ENCODE peak calls at places on chromosome 22, in five cellular contexts. One of them, this sample, is unnamed.

GRCh38 chr22:46090051-46090591 is 60.2 kb upstream of the PPARA start:
- DNase-seq in left ventricle myocardium inferior: peak
- DNase-seq in Right ventricle myocardium superior: peak
- DNase-seq in astrocyte of the spinal cord: no peak
- DNase-seq in mesenchymal stem cell: no peak
- DNase-seq in this sample: no peak

GRCh38 chr22:20131856-20132685 is 467 bp downstream of the ZDHHC8 start:
- DNase-seq in Right ventricle myocardium superior: peak
- DNase-seq in mesenchymal stem cell: no peak
- DNase-seq in left ventricle myocardium inferior: peak
- DNase-seq in astrocyte of the spinal cord: no peak
- DNase-seq in this sample: no peak

GRCh38 chr22:16601437-16602223 is 9.0 kb upstream of the CCT8L2 start:
- DNase-seq in left ventricle myocardium inferior: peak
- DNase-seq in mesenchymal stem cell: no peak
- DNase-seq in Right ventricle myocardium superior: peak
- DNase-seq in astrocyte of the spinal cord: no peak
- DNase-seq in this sample: no peak

GRCh38 chr22:33831207-33831606 is 89.1 kb downstream of the LARGE1 start:
- DNase-seq in left ventricle myocardium inferior: no peak
- DNase-seq in Right ventricle myocardium superior: no peak
- DNase-seq in mesenchymal stem cell: peak
- DNase-seq in astrocyte of the spinal cord: no peak
- DNase-seq in this sample: no peak

GRCh38 chr22:30649430-30650007 is 13.9 kb downstream of the SLC35E4 start:
- DNase-seq in astrocyte of the spinal cord: peak
- DNase-seq in Right ventricle myocardium superior: peak
- DNase-seq in mesenchymal stem cell: peak
- DNase-seq in left ventricle myocardium inferior: peak
- DNase-seq in this sample: peak

GRCh38 chr22:24595863-24596262 is 3.0 kb upstream of the LRRC75B start:
- DNase-seq in astrocyte of the spinal cord: no peak
- DNase-seq in Right ventricle myocardium superior: no peak
- DNase-seq in mesenchymal stem cell: no peak
- DNase-seq in left ventricle myocardium inferior: no peak
- DNase-seq in this sample: no peak

GRCh38 chr22:27809700-27810365 is 8.3 kb upstream of the MN1 start:
- DNase-seq in astrocyte of the spinal cord: no peak
- DNase-seq in Right ventricle myocardium superior: no peak
- DNase-seq in mesenchymal stem cell: no peak
- DNase-seq in left ventricle myocardium inferior: no peak
- DNase-seq in this sample: no peak

GRCh38 chr22:35601743-35602633 is 15.1 kb downstream of the MB start:
- DNase-seq in left ventricle myocardium inferior: no peak
- DNase-seq in Right ventricle myocardium superior: no peak
- DNase-seq in astrocyte of the spinal cord: peak
- DNase-seq in mesenchymal stem cell: peak
- DNase-seq in this sample: peak

GRCh38 chr22:50148166-50148500 is 22.4 kb upstream of the PANX2 start:
- DNase-seq in Right ventricle myocardium superior: no peak
- DNase-seq in mesenchymal stem cell: no peak
- DNase-seq in astrocyte of the spinal cord: no peak
- DNase-seq in left ventricle myocardium inferior: no peak
- DNase-seq in this sample: no peak

GRCh38 chr22:46537221-46537945 is at the start of gene CELSR1:
- DNase-seq in astrocyte of the spinal cord: no peak
- DNase-seq in mesenchymal stem cell: no peak
- DNase-seq in Right ventricle myocardium superior: no peak
- DNase-seq in left ventricle myocardium inferior: peak
- DNase-seq in this sample: no peak

GRCh38 chr22:19597399-19597735 is 73.2 kb upstream of the CLDN5 start:
- DNase-seq in mesenchymal stem cell: peak
- DNase-seq in Right ventricle myocardium superior: no peak
- DNase-seq in left ventricle myocardium inferior: no peak
- DNase-seq in astrocyte of the spinal cord: no peak
- DNase-seq in this sample: no peak

GRCh38 chr22:17924735-17925727 is 99.3 kb downstream of the MICAL3 start:
- DNase-seq in Right ventricle myocardium superior: no peak
- DNase-seq in astrocyte of the spinal cord: no peak
- DNase-seq in left ventricle myocardium inferior: no peak
- DNase-seq in mesenchymal stem cell: no peak
- DNase-seq in this sample: no peak

GRCh38 chr22:45006873-45007246 is 2.9 kb downstream of the PHF21B start:
- DNase-seq in Right ventricle myocardium superior: no peak
- DNase-seq in left ventricle myocardium inferior: peak
- DNase-seq in astrocyte of the spinal cord: no peak
- DNase-seq in mesenchymal stem cell: no peak
- DNase-seq in this sample: no peak

GRCh38 chr22:40094449-40094848 is 83.3 kb upstream of the TNRC6B start:
- DNase-seq in Right ventricle myocardium superior: no peak
- DNase-seq in left ventricle myocardium inferior: no peak
- DNase-seq in astrocyte of the spinal cord: no peak
- DNase-seq in mesenchymal stem cell: peak
- DNase-seq in this sample: no peak

GRCh38 chr22:46070722-46071450 is 79.4 kb upstream of the PPARA start:
- DNase-seq in Right ventricle myocardium superior: peak
- DNase-seq in mesenchymal stem cell: peak
- DNase-seq in left ventricle myocardium inferior: peak
- DNase-seq in astrocyte of the spinal cord: peak
- DNase-seq in this sample: no peak

GRCh38 chr22:20438678-20439492 is 1.3 kb upstream of the SCARF2 start:
- DNase-seq in left ventricle myocardium inferior: no peak
- DNase-seq in astrocyte of the spinal cord: no peak
- DNase-seq in Right ventricle myocardium superior: peak
- DNase-seq in mesenchymal stem cell: peak
- DNase-seq in this sample: no peak

GRCh38 chr22:29813126-29813525 is 24.9 kb downstream of the ASCC2 start:
- DNase-seq in mesenchymal stem cell: no peak
- DNase-seq in Right ventricle myocardium superior: no peak
- DNase-seq in astrocyte of the spinal cord: no peak
- DNase-seq in left ventricle myocardium inferior: no peak
- DNase-seq in this sample: no peak

GRCh38 chr22:38657248-38657909 is 941 bp downstream of the CBY1 start:
- DNase-seq in mesenchymal stem cell: peak
- DNase-seq in astrocyte of the spinal cord: peak
- DNase-seq in left ventricle myocardium inferior: no peak
- DNase-seq in Right ventricle myocardium superior: no peak
- DNase-seq in this sample: no peak

GRCh38 chr22:38968801-38969200 is 11.4 kb downstream of the APOBEC3A start:
- DNase-seq in Right ventricle myocardium superior: no peak
- DNase-seq in left ventricle myocardium inferior: no peak
- DNase-seq in mesenchymal stem cell: no peak
- DNase-seq in astrocyte of the spinal cord: no peak
- DNase-seq in this sample: no peak

GRCh38 chr22:21964234-21964633 is 11.6 kb upstream of the PPM1F start:
- DNase-seq in Right ventricle myocardium superior: no peak
- DNase-seq in mesenchymal stem cell: no peak
- DNase-seq in left ventricle myocardium inferior: no peak
- DNase-seq in astrocyte of the spinal cord: no peak
- DNase-seq in this sample: no peak

GRCh38 chr22:20130739-20131592 is 638 bp upstream of the ZDHHC8 start:
- DNase-seq in left ventricle myocardium inferior: peak
- DNase-seq in Right ventricle myocardium superior: peak
- DNase-seq in astrocyte of the spinal cord: peak
- DNase-seq in mesenchymal stem cell: peak
- DNase-seq in this sample: no peak

GRCh38 chr22:44885806-44886360 is 123.9 kb downstream of the PHF21B start:
- DNase-seq in Right ventricle myocardium superior: no peak
- DNase-seq in mesenchymal stem cell: no peak
- DNase-seq in left ventricle myocardium inferior: no peak
- DNase-seq in astrocyte of the spinal cord: no peak
- DNase-seq in this sample: no peak

GRCh38 chr22:29719894-29720645 is at the start of gene CABP7:
- DNase-seq in mesenchymal stem cell: no peak
- DNase-seq in left ventricle myocardium inferior: no peak
- DNase-seq in Right ventricle myocardium superior: no peak
- DNase-seq in astrocyte of the spinal cord: no peak
- DNase-seq in this sample: no peak

GRCh38 chr22:30191049-30191701 is 55.4 kb downstream of the LIF start:
- DNase-seq in astrocyte of the spinal cord: no peak
- DNase-seq in mesenchymal stem cell: no peak
- DNase-seq in Right ventricle myocardium superior: no peak
- DNase-seq in left ventricle myocardium inferior: no peak
- DNase-seq in this sample: no peak

GRCh38 chr22:44325718-44326548 is 13.2 kb upstream of the SHISAL1 start:
- DNase-seq in astrocyte of the spinal cord: peak
- DNase-seq in Right ventricle myocardium superior: no peak
- DNase-seq in mesenchymal stem cell: no peak
- DNase-seq in left ventricle myocardium inferior: no peak
- DNase-seq in this sample: no peak

GRCh38 chr22:40204331-40205116 is 26.8 kb downstream of the TNRC6B start:
- DNase-seq in mesenchymal stem cell: peak
- DNase-seq in left ventricle myocardium inferior: peak
- DNase-seq in astrocyte of the spinal cord: peak
- DNase-seq in Right ventricle myocardium superior: no peak
- DNase-seq in this sample: no peak

GRCh38 chr22:19748139-19748538 is 12.4 kb upstream of the TBX1 start:
- DNase-seq in mesenchymal stem cell: no peak
- DNase-seq in astrocyte of the spinal cord: no peak
- DNase-seq in left ventricle myocardium inferior: no peak
- DNase-seq in Right ventricle myocardium superior: no peak
- DNase-seq in this sample: no peak

GRCh38 chr22:49768077-49768476 is 59.6 kb downstream of the BRD1 start:
- DNase-seq in astrocyte of the spinal cord: no peak
- DNase-seq in mesenchymal stem cell: no peak
- DNase-seq in left ventricle myocardium inferior: peak
- DNase-seq in Right ventricle myocardium superior: no peak
- DNase-seq in this sample: no peak

GRCh38 chr22:27046126-27046525 is 388.7 kb downstream of the MIAT start:
- DNase-seq in left ventricle myocardium inferior: no peak
- DNase-seq in mesenchymal stem cell: no peak
- DNase-seq in astrocyte of the spinal cord: no peak
- DNase-seq in Right ventricle myocardium superior: no peak
- DNase-seq in this sample: no peak

GRCh38 chr22:36201630-36202312 is at the start of gene APOL4:
- DNase-seq in mesenchymal stem cell: no peak
- DNase-seq in astrocyte of the spinal cord: no peak
- DNase-seq in left ventricle myocardium inferior: peak
- DNase-seq in Right ventricle myocardium superior: peak
- DNase-seq in this sample: no peak

GRCh38 chr22:22366478-22366988 is 121.9 kb downstream of the VPREB1 start:
- DNase-seq in Right ventricle myocardium superior: no peak
- DNase-seq in left ventricle myocardium inferior: no peak
- DNase-seq in mesenchymal stem cell: no peak
- DNase-seq in astrocyte of the spinal cord: no peak
- DNase-seq in this sample: no peak

GRCh38 chr22:27715078-27715477 is 86.5 kb downstream of the MN1 start:
- DNase-seq in astrocyte of the spinal cord: no peak
- DNase-seq in Right ventricle myocardium superior: no peak
- DNase-seq in left ventricle myocardium inferior: no peak
- DNase-seq in mesenchymal stem cell: no peak
- DNase-seq in this sample: no peak

GRCh38 chr22:25875461-25875860 is 133.5 kb downstream of the MYO18B start:
- DNase-seq in astrocyte of the spinal cord: no peak
- DNase-seq in left ventricle myocardium inferior: no peak
- DNase-seq in mesenchymal stem cell: no peak
- DNase-seq in Right ventricle myocardium superior: no peak
- DNase-seq in this sample: no peak